ENCODE peak calls at places on chromosome 21, in eight cellular contexts. One of them, this sample, is unnamed.

GRCh38 chr21:46247699-46248460 is 19.3 kb upstream of the LSS start:
- DNase-seq in stomach: no peak
- DNase-seq in hepatocyte: no peak
- DNase-seq in WERI-Rb-1: no peak
- DNase-seq in CD4-positive, alpha-beta T cell: no peak
- DNase-seq in dorsolateral prefrontal cortex: no peak
- DNase-seq in B cell: no peak
- DNase-seq in coronary artery: no peak
- DNase-seq in this sample: no peak

GRCh38 chr21:43613755-43614638 is 45.3 kb downstream of the HSF2BP start:
- DNase-seq in stomach: no peak
- DNase-seq in dorsolateral prefrontal cortex: no peak
- DNase-seq in CD4-positive, alpha-beta T cell: no peak
- DNase-seq in coronary artery: no peak
- DNase-seq in B cell: no peak
- DNase-seq in WERI-Rb-1: no peak
- DNase-seq in hepatocyte: no peak
- DNase-seq in this sample: no peak

GRCh38 chr21:28256420-28256831 is 736.3 kb downstream of the LTN1 start:
- DNase-seq in CD4-positive, alpha-beta T cell: no peak
- DNase-seq in dorsolateral prefrontal cortex: no peak
- DNase-seq in WERI-Rb-1: no peak
- DNase-seq in stomach: no peak
- DNase-seq in coronary artery: no peak
- DNase-seq in B cell: no peak
- DNase-seq in hepatocyte: peak; percentile 80
- DNase-seq in this sample: no peak

GRCh38 chr21:46554431-46555224 is 50.3 kb downstream of the S100B start:
- DNase-seq in stomach: peak; percentile 25
- DNase-seq in hepatocyte: no peak
- DNase-seq in B cell: no peak
- DNase-seq in coronary artery: no peak
- DNase-seq in CD4-positive, alpha-beta T cell: no peak
- DNase-seq in WERI-Rb-1: no peak
- DNase-seq in dorsolateral prefrontal cortex: no peak
- DNase-seq in this sample: no peak

GRCh38 chr21:40186036-40186435 is 318.8 kb downstream of the PCP4 start:
- DNase-seq in CD4-positive, alpha-beta T cell: no peak
- DNase-seq in B cell: no peak
- DNase-seq in WERI-Rb-1: no peak
- DNase-seq in coronary artery: no peak
- DNase-seq in hepatocyte: no peak
- DNase-seq in dorsolateral prefrontal cortex: no peak
- DNase-seq in stomach: no peak
- DNase-seq in this sample: no peak

GRCh38 chr21:42102063-42102462 is 30.9 kb downstream of the UMODL1 start:
- DNase-seq in coronary artery: no peak
- DNase-seq in B cell: no peak
- DNase-seq in CD4-positive, alpha-beta T cell: no peak
- DNase-seq in WERI-Rb-1: no peak
- DNase-seq in dorsolateral prefrontal cortex: no peak
- DNase-seq in stomach: no peak
- DNase-seq in hepatocyte: peak; percentile 52
- DNase-seq in this sample: no peak

GRCh38 chr21:41506526-41507520 is 1.1 kb downstream of the TMPRSS2 start:
- DNase-seq in hepatocyte: no peak
- DNase-seq in B cell: no peak
- DNase-seq in WERI-Rb-1: peak; percentile 30
- DNase-seq in CD4-positive, alpha-beta T cell: no peak
- DNase-seq in stomach: peak; percentile 75
- DNase-seq in dorsolateral prefrontal cortex: no peak
- DNase-seq in coronary artery: no peak
- DNase-seq in this sample: peak; percentile 23

GRCh38 chr21:37615962-37616361 is 249.4 kb downstream of the DYRK1A start:
- DNase-seq in hepatocyte: no peak
- DNase-seq in WERI-Rb-1: no peak
- DNase-seq in dorsolateral prefrontal cortex: peak; percentile 56
- DNase-seq in stomach: no peak
- DNase-seq in CD4-positive, alpha-beta T cell: no peak
- DNase-seq in B cell: no peak
- DNase-seq in coronary artery: no peak
- DNase-seq in this sample: no peak

DNA sequence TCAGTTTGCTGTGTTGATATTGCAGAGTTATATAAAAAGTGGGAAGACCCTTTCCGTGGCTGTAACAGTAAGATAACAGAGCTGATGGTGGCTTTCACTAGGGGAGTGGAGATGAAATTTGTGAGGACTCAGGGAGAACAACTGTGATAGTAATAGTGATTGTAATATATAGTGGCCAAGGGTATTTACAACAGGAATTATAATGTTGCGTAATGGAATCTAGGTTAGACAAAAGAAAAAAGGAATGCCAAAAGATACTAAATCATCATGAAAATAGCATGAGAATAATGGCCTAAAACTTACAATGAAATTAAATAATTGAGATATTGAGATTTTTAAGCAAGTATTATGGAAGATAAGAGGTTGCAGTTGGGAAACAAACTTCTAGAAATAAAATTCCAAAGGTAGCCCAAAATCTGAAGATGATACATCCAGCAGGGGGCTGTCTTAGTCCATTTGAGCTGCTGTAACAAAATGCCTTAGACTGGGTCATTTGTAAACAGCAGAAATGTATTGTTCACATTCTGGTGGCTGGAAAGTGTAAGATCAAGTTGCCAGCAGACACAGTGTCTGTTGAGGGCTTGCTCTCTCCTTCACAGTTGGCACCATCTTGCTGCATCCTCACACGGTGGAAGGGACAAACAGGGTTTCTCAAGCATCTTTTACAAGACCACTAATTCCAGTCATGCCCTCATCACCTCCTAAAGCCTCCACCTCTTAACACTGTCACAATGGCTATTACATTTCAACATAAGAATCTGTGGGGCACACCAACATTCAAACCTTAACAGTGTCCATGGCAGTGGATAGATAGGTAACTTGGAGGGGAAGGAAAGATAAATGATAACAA is 711.2 kb downstream of the MRPL39 start:
- DNase-seq in dorsolateral prefrontal cortex: no peak
- DNase-seq in hepatocyte: peak; percentile 6
- DNase-seq in CD4-positive, alpha-beta T cell: no peak
- DNase-seq in WERI-Rb-1: peak; percentile 32
- DNase-seq in stomach: peak; percentile 26
- DNase-seq in coronary artery: no peak
- DNase-seq in B cell: no peak
- DNase-seq in this sample: no peak
- TF ChIP-seq CTCF in dorsolateral prefrontal cortex: peak; percentile 17
- TF ChIP-seq CTCF in hepatocyte: peak; percentile 44
- TF ChIP-seq CTCF in CD4-positive, alpha-beta T cell: no peak
- TF ChIP-seq CTCF in WERI-Rb-1: peak; percentile 53
- TF ChIP-seq CTCF in stomach: peak; percentile 64
- TF ChIP-seq CTCF in coronary artery: no peak
- TF ChIP-seq CTCF in B cell: peak; percentile 55
- TF ChIP-seq CTCF in this sample: peak; percentile 44

GRCh38 chr21:39086547-39086946 is 96.7 kb downstream of the PSMG1 start:
- DNase-seq in dorsolateral prefrontal cortex: no peak
- DNase-seq in hepatocyte: no peak
- DNase-seq in stomach: no peak
- DNase-seq in B cell: no peak
- DNase-seq in WERI-Rb-1: no peak
- DNase-seq in coronary artery: peak; percentile 71
- DNase-seq in CD4-positive, alpha-beta T cell: no peak
- DNase-seq in this sample: no peak
- TF ChIP-seq CTCF in dorsolateral prefrontal cortex: no peak
- TF ChIP-seq CTCF in hepatocyte: peak; percentile 8
- TF ChIP-seq CTCF in stomach: no peak
- TF ChIP-seq CTCF in B cell: no peak
- TF ChIP-seq CTCF in WERI-Rb-1: peak; percentile 40
- TF ChIP-seq CTCF in coronary artery: no peak
- TF ChIP-seq CTCF in CD4-positive, alpha-beta T cell: no peak
- TF ChIP-seq CTCF in this sample: no peak

GRCh38 chr21:30958737-30959136 is 77.4 kb upstream of the KRTAP11-1 start:
- DNase-seq in hepatocyte: no peak
- DNase-seq in CD4-positive, alpha-beta T cell: no peak
- DNase-seq in dorsolateral prefrontal cortex: no peak
- DNase-seq in WERI-Rb-1: no peak
- DNase-seq in B cell: no peak
- DNase-seq in stomach: no peak
- DNase-seq in coronary artery: no peak
- DNase-seq in this sample: no peak

GRCh38 chr21:30962013-30962412 is 76.3 kb downstream of the KRTAP19-8 start:
- DNase-seq in stomach: no peak
- DNase-seq in B cell: no peak
- DNase-seq in coronary artery: no peak
- DNase-seq in dorsolateral prefrontal cortex: no peak
- DNase-seq in hepatocyte: no peak
- DNase-seq in CD4-positive, alpha-beta T cell: no peak
- DNase-seq in WERI-Rb-1: peak; percentile 10
- DNase-seq in this sample: no peak
- TF ChIP-seq CTCF in stomach: no peak
- TF ChIP-seq CTCF in B cell: no peak
- TF ChIP-seq CTCF in coronary artery: no peak
- TF ChIP-seq CTCF in dorsolateral prefrontal cortex: no peak
- TF ChIP-seq CTCF in hepatocyte: no peak
- TF ChIP-seq CTCF in CD4-positive, alpha-beta T cell: no peak
- TF ChIP-seq CTCF in WERI-Rb-1: peak; percentile 27
- TF ChIP-seq CTCF in this sample: peak; percentile 34

GRCh38 chr21:44618504-44618903 is 6.6 kb downstream of the KRTAP10-8 start:
- DNase-seq in stomach: no peak
- DNase-seq in CD4-positive, alpha-beta T cell: no peak
- DNase-seq in B cell: no peak
- DNase-seq in coronary artery: no peak
- DNase-seq in hepatocyte: no peak
- DNase-seq in dorsolateral prefrontal cortex: no peak
- DNase-seq in WERI-Rb-1: peak; percentile 58
- DNase-seq in this sample: no peak
- TF ChIP-seq CTCF in stomach: peak; percentile 16
- TF ChIP-seq CTCF in CD4-positive, alpha-beta T cell: no peak
- TF ChIP-seq CTCF in B cell: no peak
- TF ChIP-seq CTCF in coronary artery: no peak
- TF ChIP-seq CTCF in hepatocyte: no peak
- TF ChIP-seq CTCF in dorsolateral prefrontal cortex: no peak
- TF ChIP-seq CTCF in WERI-Rb-1: peak; percentile 60
- TF ChIP-seq CTCF in this sample: peak; percentile 33

GRCh38 chr21:29376556-29376955 is 77.8 kb downstream of the BACH1 start:
- DNase-seq in WERI-Rb-1: peak; percentile 87
- DNase-seq in dorsolateral prefrontal cortex: no peak
- DNase-seq in stomach: peak; percentile 33
- DNase-seq in CD4-positive, alpha-beta T cell: peak; percentile 26
- DNase-seq in hepatocyte: peak; percentile 14
- DNase-seq in coronary artery: no peak
- DNase-seq in B cell: peak; percentile 36
- DNase-seq in this sample: no peak
- TF ChIP-seq CTCF in WERI-Rb-1: peak; percentile 84
- TF ChIP-seq CTCF in dorsolateral prefrontal cortex: peak; percentile 23
- TF ChIP-seq CTCF in stomach: peak; percentile 7
- TF ChIP-seq CTCF in CD4-positive, alpha-beta T cell: peak; percentile 48
- TF ChIP-seq CTCF in hepatocyte: peak; percentile 17
- TF ChIP-seq CTCF in coronary artery: no peak
- TF ChIP-seq CTCF in B cell: peak; percentile 67
- TF ChIP-seq CTCF in this sample: peak; percentile 48

GRCh38 chr21:17250651-17251294 is 262.1 kb upstream of the CXADR start:
- DNase-seq in WERI-Rb-1: no peak
- DNase-seq in stomach: no peak
- DNase-seq in CD4-positive, alpha-beta T cell: no peak
- DNase-seq in coronary artery: no peak
- DNase-seq in dorsolateral prefrontal cortex: no peak
- DNase-seq in hepatocyte: no peak
- DNase-seq in B cell: no peak
- DNase-seq in this sample: no peak
- TF ChIP-seq CTCF in WERI-Rb-1: no peak
- TF ChIP-seq CTCF in stomach: no peak
- TF ChIP-seq CTCF in CD4-positive, alpha-beta T cell: no peak
- TF ChIP-seq CTCF in coronary artery: no peak
- TF ChIP-seq CTCF in dorsolateral prefrontal cortex: no peak
- TF ChIP-seq CTCF in hepatocyte: no peak
- TF ChIP-seq CTCF in B cell: no peak
- TF ChIP-seq CTCF in this sample: no peak

GRCh38 chr21:26840912-26841311 is 4.3 kb downstream of the ADAMTS1 start:
- DNase-seq in coronary artery: peak; percentile 81
- DNase-seq in B cell: no peak
- DNase-seq in stomach: no peak
- DNase-seq in WERI-Rb-1: no peak
- DNase-seq in dorsolateral prefrontal cortex: no peak
- DNase-seq in CD4-positive, alpha-beta T cell: no peak
- DNase-seq in hepatocyte: peak; percentile 65
- DNase-seq in this sample: no peak
- TF ChIP-seq CTCF in coronary artery: no peak
- TF ChIP-seq CTCF in B cell: no peak
- TF ChIP-seq CTCF in stomach: no peak
- TF ChIP-seq CTCF in WERI-Rb-1: no peak
- TF ChIP-seq CTCF in dorsolateral prefrontal cortex: no peak
- TF ChIP-seq CTCF in CD4-positive, alpha-beta T cell: no peak
- TF ChIP-seq CTCF in hepatocyte: no peak
- TF ChIP-seq CTCF in this sample: no peak

DNA sequence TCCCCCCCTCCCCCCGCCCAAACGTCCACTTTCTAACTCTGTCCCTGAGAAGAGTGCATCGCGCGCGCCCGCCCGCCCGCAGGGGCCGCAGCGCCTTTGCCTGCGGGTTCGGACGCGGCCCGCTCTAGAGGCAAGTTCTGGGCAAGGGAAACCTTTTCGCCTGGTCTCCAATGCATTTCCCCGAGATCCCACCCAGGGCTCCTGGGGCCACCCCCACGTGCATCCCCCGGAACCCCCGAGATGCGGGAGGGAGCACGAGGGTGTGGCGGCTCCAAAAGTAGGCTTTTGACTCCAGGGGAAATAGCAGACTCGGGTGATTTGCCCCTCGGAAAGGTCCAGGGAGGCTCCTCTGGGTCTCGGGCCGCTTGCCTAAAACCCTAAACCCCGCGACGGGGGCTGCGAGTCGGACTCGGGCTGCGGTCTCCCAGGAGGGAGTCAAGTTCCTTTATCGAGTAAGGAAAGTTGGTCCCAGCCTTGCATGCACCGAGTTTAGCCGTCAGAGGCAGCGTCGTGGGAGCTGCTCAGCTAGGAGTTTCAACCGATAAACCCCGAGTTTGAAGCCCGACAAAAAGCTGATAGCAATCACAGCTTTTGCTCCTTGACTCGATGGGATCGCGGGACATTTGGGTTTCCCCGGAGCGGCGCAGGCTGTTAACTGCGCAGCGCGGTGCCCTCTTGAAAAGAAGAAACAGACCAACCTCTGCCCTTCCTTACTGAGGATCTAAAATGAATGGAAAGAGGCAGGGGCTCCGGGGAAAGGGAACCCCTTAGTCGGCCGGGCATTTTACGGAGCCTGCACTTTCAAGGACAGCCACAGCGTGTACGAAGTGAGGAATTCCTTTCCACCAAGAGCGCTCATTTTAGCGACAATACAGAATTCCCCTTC is 158.1 kb downstream of the RUNX1 start:
- DNase-seq in CD4-positive, alpha-beta T cell: no peak
- DNase-seq in dorsolateral prefrontal cortex: no peak
- DNase-seq in stomach: no peak
- DNase-seq in WERI-Rb-1: no peak
- DNase-seq in B cell: peak; percentile 27
- DNase-seq in coronary artery: peak; percentile 75
- DNase-seq in hepatocyte: peak; percentile 52
- DNase-seq in this sample: no peak
- TF ChIP-seq CTCF in CD4-positive, alpha-beta T cell: no peak
- TF ChIP-seq CTCF in dorsolateral prefrontal cortex: no peak
- TF ChIP-seq CTCF in stomach: no peak
- TF ChIP-seq CTCF in WERI-Rb-1: no peak
- TF ChIP-seq CTCF in B cell: no peak
- TF ChIP-seq CTCF in coronary artery: no peak
- TF ChIP-seq CTCF in hepatocyte: peak; percentile 13
- TF ChIP-seq CTCF in this sample: no peak